ENCODE peak calls at places on chromosomes 5 and 9, in seven cellular contexts. One of them, this sample, is unnamed.

GRCh38 chr5:169161022-169161680 is 139.8 kb downstream of the SLIT3 start:
- DNase-seq in MM.1S: no peak
- DNase-seq in SJSA1: peak; percentile 95
- DNase-seq in upper lobe of right lung: no peak
- DNase-seq in aorta: peak; percentile 89
- DNase-seq in mucosa of descending colon: no peak
- DNase-seq in HAP-1: no peak
- DNase-seq in this sample: no peak

GRCh38 chr5:174329738-174330137 is 284.2 kb downstream of the NSG2 start:
- DNase-seq in aorta: no peak
- DNase-seq in upper lobe of right lung: no peak
- DNase-seq in MM.1S: no peak
- DNase-seq in HAP-1: no peak
- DNase-seq in SJSA1: no peak
- DNase-seq in mucosa of descending colon: no peak
- DNase-seq in this sample: no peak

GRCh38 chr9:123616707-123617106 is 260.7 kb downstream of the CRB2 start:
- DNase-seq in mucosa of descending colon: no peak
- DNase-seq in SJSA1: no peak
- DNase-seq in aorta: no peak
- DNase-seq in upper lobe of right lung: no peak
- DNase-seq in HAP-1: no peak
- DNase-seq in MM.1S: no peak
- DNase-seq in this sample: no peak

GRCh38 chr9:6467006-6467625 is 54.1 kb downstream of the UHRF2 start:
- DNase-seq in MM.1S: no peak
- DNase-seq in aorta: no peak
- DNase-seq in SJSA1: peak; percentile 41
- DNase-seq in upper lobe of right lung: no peak
- DNase-seq in mucosa of descending colon: no peak
- DNase-seq in HAP-1: peak; percentile 68
- DNase-seq in this sample: no peak

GRCh38 chr5:169760229-169760628 is 123.2 kb downstream of the DOCK2 start:
- DNase-seq in SJSA1: no peak
- DNase-seq in HAP-1: no peak
- DNase-seq in aorta: no peak
- DNase-seq in MM.1S: no peak
- DNase-seq in upper lobe of right lung: no peak
- DNase-seq in mucosa of descending colon: no peak
- DNase-seq in this sample: no peak

GRCh38 chr9:71210326-71210725 is 88.9 kb upstream of the TRPM3 start:
- DNase-seq in mucosa of descending colon: no peak
- DNase-seq in upper lobe of right lung: no peak
- DNase-seq in aorta: no peak
- DNase-seq in HAP-1: no peak
- DNase-seq in MM.1S: no peak
- DNase-seq in SJSA1: no peak
- DNase-seq in this sample: no peak

GRCh38 chr9:124029617-124030016 is 18.0 kb downstream of the LHX2 start:
- DNase-seq in HAP-1: no peak
- DNase-seq in aorta: no peak
- DNase-seq in mucosa of descending colon: no peak
- DNase-seq in SJSA1: no peak
- DNase-seq in upper lobe of right lung: peak; percentile 27
- DNase-seq in MM.1S: no peak
- DNase-seq in this sample: no peak

GRCh38 chr9:84668204-84669007 is 1.1 kb upstream of the NTRK2 start:
- DNase-seq in upper lobe of right lung: peak; percentile 76
- DNase-seq in aorta: peak; percentile 70
- DNase-seq in mucosa of descending colon: peak; percentile 77
- DNase-seq in SJSA1: peak; percentile 57
- DNase-seq in HAP-1: peak; percentile 66
- DNase-seq in MM.1S: peak; percentile 88
- DNase-seq in this sample: no peak

GRCh38 chr9:116154334-116154975 is 864 bp downstream of the PAPPA start:
- DNase-seq in mucosa of descending colon: peak; percentile 32
- DNase-seq in SJSA1: no peak
- DNase-seq in HAP-1: peak; percentile 16
- DNase-seq in aorta: no peak
- DNase-seq in upper lobe of right lung: peak; percentile 65
- DNase-seq in MM.1S: peak; percentile 35
- DNase-seq in this sample: no peak

GRCh38 chr9:34010979-34011378 is 37.7 kb downstream of the UBAP2 start:
- DNase-seq in aorta: no peak
- DNase-seq in HAP-1: no peak
- DNase-seq in upper lobe of right lung: no peak
- DNase-seq in mucosa of descending colon: no peak
- DNase-seq in MM.1S: peak; percentile 41
- DNase-seq in SJSA1: no peak
- DNase-seq in this sample: peak; percentile 12

GRCh38 chr5:144504929-144505578 is 334.4 kb downstream of the KCTD16 start:
- DNase-seq in aorta: no peak
- DNase-seq in SJSA1: no peak
- DNase-seq in HAP-1: peak; percentile 59
- DNase-seq in MM.1S: peak; percentile 14
- DNase-seq in mucosa of descending colon: no peak
- DNase-seq in upper lobe of right lung: no peak
- DNase-seq in this sample: no peak

GRCh38 chr5:43699910-43700309 is 96.9 kb downstream of the NNT start:
- DNase-seq in HAP-1: no peak
- DNase-seq in mucosa of descending colon: no peak
- DNase-seq in SJSA1: no peak
- DNase-seq in MM.1S: no peak
- DNase-seq in upper lobe of right lung: no peak
- DNase-seq in aorta: no peak
- DNase-seq in this sample: no peak

GRCh38 chr5:66041612-66042011 is 102.5 kb upstream of the SREK1 start:
- DNase-seq in aorta: no peak
- DNase-seq in upper lobe of right lung: no peak
- DNase-seq in mucosa of descending colon: no peak
- DNase-seq in HAP-1: no peak
- DNase-seq in SJSA1: no peak
- DNase-seq in MM.1S: no peak
- DNase-seq in this sample: no peak

GRCh38 chr9:115000217-115000639 is 69.8 kb upstream of the TNFSF8 start:
- DNase-seq in HAP-1: no peak
- DNase-seq in MM.1S: no peak
- DNase-seq in mucosa of descending colon: no peak
- DNase-seq in upper lobe of right lung: no peak
- DNase-seq in aorta: no peak
- DNase-seq in SJSA1: no peak
- DNase-seq in this sample: no peak

GRCh38 chr5:62143268-62144229 is 162.5 kb upstream of the KIF2A start:
- DNase-seq in aorta: no peak
- DNase-seq in SJSA1: no peak
- DNase-seq in upper lobe of right lung: no peak
- DNase-seq in HAP-1: no peak
- DNase-seq in mucosa of descending colon: no peak
- DNase-seq in MM.1S: peak; percentile 20
- DNase-seq in this sample: no peak

GRCh38 chr5:162410365-162410764 is 342.8 kb downstream of the GABRG2 start:
- DNase-seq in MM.1S: no peak
- DNase-seq in upper lobe of right lung: no peak
- DNase-seq in mucosa of descending colon: no peak
- DNase-seq in aorta: no peak
- DNase-seq in HAP-1: no peak
- DNase-seq in SJSA1: no peak
- DNase-seq in this sample: no peak

GRCh38 chr9:118129541-118129940 is 425.3 kb downstream of the TLR4 start:
- DNase-seq in HAP-1: no peak
- DNase-seq in aorta: no peak
- DNase-seq in SJSA1: no peak
- DNase-seq in mucosa of descending colon: no peak
- DNase-seq in upper lobe of right lung: no peak
- DNase-seq in MM.1S: no peak
- DNase-seq in this sample: no peak

GRCh38 chr9:136769710-136770191 is 5.4 kb upstream of the LCN15 start:
- DNase-seq in upper lobe of right lung: peak; percentile 73
- DNase-seq in aorta: peak; percentile 43
- DNase-seq in HAP-1: peak; percentile 81
- DNase-seq in SJSA1: no peak
- DNase-seq in mucosa of descending colon: peak; percentile 76
- DNase-seq in MM.1S: peak; percentile 28
- DNase-seq in this sample: peak; percentile 25

GRCh38 chr5:60916646-60917045 is 28.2 kb downstream of the ERCC8 start:
- DNase-seq in aorta: no peak
- DNase-seq in HAP-1: no peak
- DNase-seq in SJSA1: no peak
- DNase-seq in mucosa of descending colon: no peak
- DNase-seq in MM.1S: no peak
- DNase-seq in upper lobe of right lung: no peak
- DNase-seq in this sample: no peak

GRCh38 chr5:6827815-6828214 is 114.6 kb downstream of the TENT4A start:
- DNase-seq in MM.1S: peak; percentile 96
- DNase-seq in upper lobe of right lung: no peak
- DNase-seq in HAP-1: no peak
- DNase-seq in mucosa of descending colon: no peak
- DNase-seq in aorta: no peak
- DNase-seq in SJSA1: no peak
- DNase-seq in this sample: peak; percentile 57

GRCh38 chr9:130298663-130299279 is 33.2 kb downstream of the HMCN2 start:
- DNase-seq in upper lobe of right lung: no peak
- DNase-seq in SJSA1: no peak
- DNase-seq in aorta: peak; percentile 22
- DNase-seq in mucosa of descending colon: no peak
- DNase-seq in HAP-1: peak; percentile 56
- DNase-seq in MM.1S: no peak
- DNase-seq in this sample: no peak

GRCh38 chr5:102826629-102827028 is 71.5 kb downstream of the PAM start:
- DNase-seq in upper lobe of right lung: no peak
- DNase-seq in aorta: no peak
- DNase-seq in HAP-1: no peak
- DNase-seq in mucosa of descending colon: no peak
- DNase-seq in MM.1S: no peak
- DNase-seq in SJSA1: no peak
- DNase-seq in this sample: no peak

DNA sequence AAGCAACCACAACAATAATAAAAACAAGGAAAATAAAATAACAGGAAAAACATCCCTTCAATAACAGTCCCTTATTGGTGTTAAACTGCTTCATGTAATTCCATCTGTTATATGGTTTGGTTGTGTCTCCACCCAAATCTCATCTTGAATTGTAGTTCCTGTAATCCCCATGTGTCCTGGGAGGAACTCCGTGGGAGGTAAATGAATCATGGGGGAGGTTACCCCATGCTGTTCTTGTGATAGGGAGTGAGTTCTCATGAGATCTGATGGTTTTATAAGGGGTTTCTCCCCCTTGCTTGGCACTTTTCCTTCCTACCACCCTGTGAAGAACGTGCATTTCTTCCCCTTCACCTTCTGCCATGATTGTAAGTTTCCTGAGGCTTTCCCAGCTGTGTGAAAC is 369.8 kb downstream of the TMEM232 start:
- DNase-seq in HAP-1: no peak
- DNase-seq in mucosa of descending colon: no peak
- DNase-seq in aorta: no peak
- DNase-seq in MM.1S: no peak
- DNase-seq in upper lobe of right lung: no peak
- DNase-seq in SJSA1: no peak
- DNase-seq in this sample: no peak
- H3K9me3 ChIP-seq in HAP-1: no peaks in the 10 kb centered on the region
- H3K9me3 ChIP-seq in mucosa of descending colon: no peaks in the 10 kb centered on the region
- H3K9me3 ChIP-seq in aorta: no peaks in the 10 kb centered on the region
- H3K9me3 ChIP-seq in MM.1S: no peaks in the 10 kb centered on the region
- H3K9me3 ChIP-seq in upper lobe of right lung: no peaks in the 10 kb centered on the region
- H3K9me3 ChIP-seq in SJSA1: no peaks in the 10 kb centered on the region
- H3K9me3 ChIP-seq in this sample: no peaks in the 10 kb centered on the region

GRCh38 chr9:137913771-137914767 is 36.5 kb downstream of the CACNA1B start:
- DNase-seq in HAP-1: no peak
- DNase-seq in MM.1S: no peak
- DNase-seq in upper lobe of right lung: no peak
- DNase-seq in mucosa of descending colon: no peak
- DNase-seq in aorta: no peak
- DNase-seq in SJSA1: no peak
- DNase-seq in this sample: no peak

GRCh38 chr9:137916540-137916939 is 39.0 kb downstream of the CACNA1B start:
- DNase-seq in MM.1S: no peak
- DNase-seq in SJSA1: no peak
- DNase-seq in mucosa of descending colon: no peak
- DNase-seq in HAP-1: no peak
- DNase-seq in aorta: no peak
- DNase-seq in upper lobe of right lung: no peak
- DNase-seq in this sample: no peak

GRCh38 chr9:137917116-137917515 is 39.5 kb downstream of the CACNA1B start:
- DNase-seq in aorta: no peak
- DNase-seq in upper lobe of right lung: no peak
- DNase-seq in mucosa of descending colon: no peak
- DNase-seq in HAP-1: no peak
- DNase-seq in MM.1S: no peak
- DNase-seq in SJSA1: no peak
- DNase-seq in this sample: no peak

GRCh38 chr9:137913132-137913531 is 35.5 kb downstream of the CACNA1B start:
- DNase-seq in MM.1S: no peak
- DNase-seq in upper lobe of right lung: no peak
- DNase-seq in SJSA1: no peak
- DNase-seq in HAP-1: no peak
- DNase-seq in aorta: no peak
- DNase-seq in mucosa of descending colon: no peak
- DNase-seq in this sample: no peak

DNA sequence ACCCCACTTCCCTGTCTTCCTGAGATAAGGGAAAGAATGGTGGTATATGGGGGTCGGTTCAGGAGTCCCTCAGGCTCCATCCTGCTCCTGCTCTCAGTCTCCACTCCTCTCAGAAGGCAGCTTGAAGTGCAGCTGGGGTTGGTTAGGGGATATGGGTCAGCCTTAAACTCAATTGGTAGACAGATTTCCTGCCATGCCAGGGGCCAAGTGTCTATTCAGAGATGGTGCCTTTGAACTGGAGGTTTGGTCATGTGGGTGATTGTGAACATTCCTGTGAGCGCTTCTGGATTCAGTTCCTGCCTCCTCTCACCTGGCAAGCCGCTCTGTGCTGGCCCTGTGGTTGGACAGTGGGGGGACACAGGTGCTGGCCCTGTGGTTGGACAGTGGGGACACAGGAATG is 35.1 kb downstream of the CACNA1B start:
- DNase-seq in SJSA1: no peak
- DNase-seq in upper lobe of right lung: no peak
- DNase-seq in aorta: no peak
- DNase-seq in HAP-1: no peak
- DNase-seq in MM.1S: no peak
- DNase-seq in mucosa of descending colon: no peak
- DNase-seq in this sample: no peak
- H3K9me3 ChIP-seq in SJSA1: no peaks in the 10 kb centered on the region
- H3K9me3 ChIP-seq in upper lobe of right lung: no peaks in the 10 kb centered on the region
- H3K9me3 ChIP-seq in aorta: no peaks in the 10 kb centered on the region
- H3K9me3 ChIP-seq in HAP-1: no peaks in the 10 kb centered on the region
- H3K9me3 ChIP-seq in MM.1S: no peaks in the 10 kb centered on the region
- H3K9me3 ChIP-seq in mucosa of descending colon: no peaks in the 10 kb centered on the region
- H3K9me3 ChIP-seq in this sample: no peaks in the 10 kb centered on the region

GRCh38 chr5:4044881-4045280 is 449.2 kb downstream of the IRX1 start:
- DNase-seq in mucosa of descending colon: no peak
- DNase-seq in MM.1S: no peak
- DNase-seq in aorta: no peak
- DNase-seq in HAP-1: no peak
- DNase-seq in SJSA1: no peak
- DNase-seq in upper lobe of right lung: no peak
- DNase-seq in this sample: no peak
- H3K9me3 ChIP-seq in mucosa of descending colon: peaks cover 13% of the 10 kb centered on the region
- H3K9me3 ChIP-seq in MM.1S: no peaks in the 10 kb centered on the region
- H3K9me3 ChIP-seq in aorta: no peaks in the 10 kb centered on the region
- H3K9me3 ChIP-seq in HAP-1: no peaks in the 10 kb centered on the region
- H3K9me3 ChIP-seq in SJSA1: peaks cover 20% of the 10 kb centered on the region
- H3K9me3 ChIP-seq in upper lobe of right lung: no peaks in the 10 kb centered on the region
- H3K9me3 ChIP-seq in this sample: no peaks in the 10 kb centered on the region

GRCh38 chr5:179393078-179393477 is 47.8 kb upstream of the ADAMTS2 start:
- DNase-seq in upper lobe of right lung: no peak
- DNase-seq in aorta: no peak
- DNase-seq in SJSA1: peak; percentile 60
- DNase-seq in HAP-1: no peak
- DNase-seq in mucosa of descending colon: no peak
- DNase-seq in MM.1S: no peak
- DNase-seq in this sample: no peak
- H3K9me3 ChIP-seq in upper lobe of right lung: peaks cover 8% of the 10 kb centered on the region
- H3K9me3 ChIP-seq in aorta: peaks cover 14% of the 10 kb centered on the region
- H3K9me3 ChIP-seq in SJSA1: peaks cover 24% of the 10 kb centered on the region
- H3K9me3 ChIP-seq in HAP-1: no peaks in the 10 kb centered on the region
- H3K9me3 ChIP-seq in mucosa of descending colon: peaks cover 22% of the 10 kb centered on the region
- H3K9me3 ChIP-seq in MM.1S: no peaks in the 10 kb centered on the region
- H3K9me3 ChIP-seq in this sample: peaks cover 9% of the 10 kb centered on the region